ENCODE peak calls at places on chromosome 22, in six cellular contexts. W, L, C, G, K and Y are unnamed samples.

GRCh38 chr22:49670610-49671330 is 156.9 kb downstream of the BRD1 start:
- DNase-seq in W (no peak), L (no peak), C (no peak), G (no peak), K (no peak), Y (no peak)

GRCh38 chr22:50508897-50509296 is 873 bp downstream of the NCAPH2 start:
- DNase-seq in W (no peak), L (no peak), C (no peak), G (no peak), K (no peak), Y (no peak)

GRCh38 chr22:38202437-38203089 is 769 bp downstream of the MAFF start:
- DNase-seq in W (no peak), L (no peak), C (peak), G (peak), K (peak), Y (peak)

GRCh38 chr22:35446365-35446764 is 46.4 kb downstream of the MCM5 start:
- DNase-seq in W (no peak), L (no peak), C (no peak), G (peak), K (no peak), Y (peak)

GRCh38 chr22:37647928-37648327 is 8.5 kb downstream of the SH3BP1 start:
- DNase-seq in W (no peak), L (no peak), C (no peak), G (no peak), K (no peak), Y (no peak)

GRCh38 chr22:39482768-39483167 is 19.3 kb upstream of the MIEF1 start:
- DNase-seq in W (no peak), L (no peak), C (no peak), G (no peak), K (no peak), Y (peak)

GRCh38 chr22:27997538-27997937 is 78.5 kb upstream of the PITPNB start:
- DNase-seq in W (no peak), L (no peak), C (no peak), G (peak), K (no peak), Y (no peak)

GRCh38 chr22:35961480-35961902 is 67.1 kb downstream of the RBFOX2 start:
- DNase-seq in W (no peak), L (no peak), C (no peak), G (peak), K (no peak), Y (peak)

GRCh38 chr22:23007823-23008222 is 62.5 kb upstream of the GNAZ start:
- DNase-seq in W (no peak), L (no peak), C (no peak), G (no peak), K (no peak), Y (no peak)

GRCh38 chr22:29569011-29569678 is 11.8 kb downstream of the NIPSNAP1 start:
- DNase-seq in W (no peak), L (no peak), C (no peak), G (no peak), K (no peak), Y (no peak)

GRCh38 chr22:42258126-42258525 is 12.3 kb downstream of the TCF20 start:
- DNase-seq in W (no peak), L (no peak), C (no peak), G (no peak), K (no peak), Y (no peak)

GRCh38 chr22:49609207-49609876 is 218.3 kb downstream of the BRD1 start:
- DNase-seq in W (no peak), L (no peak), C (no peak), G (no peak), K (no peak), Y (no peak)

GRCh38 chr22:45541580-45541979 is 38.9 kb downstream of the FBLN1 start:
- DNase-seq in W (no peak), L (no peak), C (no peak), G (no peak), K (no peak), Y (no peak)

GRCh38 chr22:27240298-27240885 is 561.2 kb downstream of the MN1 start:
- DNase-seq in W (no peak), L (no peak), C (no peak), G (no peak), K (no peak), Y (no peak)

GRCh38 chr22:21943571-21944448 is 8.8 kb downstream of the PPM1F start:
- DNase-seq in W (no peak), L (no peak), C (no peak), G (peak), K (no peak), Y (no peak)

GRCh38 chr22:27139935-27140493 is 482.6 kb downstream of the MIAT start:
- DNase-seq in W (no peak), L (no peak), C (no peak), G (peak), K (no peak), Y (peak)

GRCh38 chr22:46445771-46446485 is 91.5 kb downstream of the CELSR1 start:
- DNase-seq in W (no peak), L (no peak), C (no peak), G (no peak), K (no peak), Y (no peak)

GRCh38 chr22:44730490-44731356 is 21.7 kb upstream of the ARHGAP8 start:
- DNase-seq in W (no peak), L (no peak), C (no peak), G (no peak), K (no peak), Y (no peak)

GRCh38 chr22:30867746-30868662 is 100.6 kb downstream of the MORC2 start:
- DNase-seq in W (no peak), L (no peak), C (no peak), G (no peak), K (no peak), Y (no peak)

GRCh38 chr22:23259916-23260644 is 79.8 kb downstream of the BCR start:
- DNase-seq in W (no peak), L (no peak), C (no peak), G (no peak), K (no peak), Y (no peak)

GRCh38 chr22:19855504-19856409 is 1.1 kb upstream of the GNB1L start:
- DNase-seq in W (no peak), L (peak), C (peak), G (peak), K (peak), Y (no peak)

GRCh38 chr22:25953276-25953675 is 211.3 kb downstream of the MYO18B start:
- DNase-seq in W (no peak), L (no peak), C (no peak), G (no peak), K (no peak), Y (no peak)

GRCh38 chr22:16601437-16602223 is 9.0 kb upstream of the CCT8L2 start:
- DNase-seq in W (no peak), L (no peak), C (no peak), G (no peak), K (no peak), Y (no peak)

GRCh38 chr22:40612291-40612740 is 24.2 kb downstream of the MRTFA start:
- DNase-seq in W (no peak), L (no peak), C (no peak), G (no peak), K (no peak), Y (no peak)

GRCh38 chr22:25898707-25899365 is 156.8 kb downstream of the MYO18B start:
- DNase-seq in W (no peak), L (no peak), C (no peak), G (peak), K (no peak), Y (no peak)

GRCh38 chr22:40637181-40638150 is 947 bp upstream of the MRTFA start:
- DNase-seq in W (peak), L (peak), C (no peak), G (no peak), K (peak), Y (no peak)

GRCh38 chr22:48072777-48073176 is 1310.3 kb downstream of the TBC1D22A start:
- DNase-seq in W (no peak), L (no peak), C (no peak), G (no peak), K (no peak), Y (no peak)

GRCh38 chr22:31490496-31490925 is 869 bp upstream of the EIF4ENIF1 start:
- DNase-seq in W (no peak), L (peak), C (no peak), G (peak), K (peak), Y (peak)

GRCh38 chr22:39092111-39092867 is 4.8 kb upstream of the APOBEC3H start:
- DNase-seq in W (no peak), L (no peak), C (no peak), G (no peak), K (peak), Y (no peak)

GRCh38 chr22:38034278-38034882 is 22.8 kb upstream of the PICK1 start:
- DNase-seq in W (no peak), L (peak), C (no peak), G (peak), K (no peak), Y (peak)

GRCh38 chr22:27531782-27532530 is 269.6 kb downstream of the MN1 start:
- DNase-seq in W (no peak), L (no peak), C (no peak), G (peak), K (no peak), Y (peak)

GRCh38 chr22:23750374-23750743 is 553 bp downstream of the ZNF70 start:
- DNase-seq in W (no peak), L (no peak), C (no peak), G (no peak), K (no peak), Y (no peak)